ENCODE peak calls at places on chromosome 19, in five cellular contexts. A is fibroblast of pulmonary artery, Q is HCEC 1CT, R is EH, W is fibroblast of mammary gland. V is an unnamed sample.

GRCh38 chr19:50258918-50259372 is 55.5 kb downstream of the MYH14 start:
- DNase-seq in Q (no peak), W (peak; percentile 7), A (no peak), R (no peak), V (no peak)

GRCh38 chr19:34662919-34663318 is 14.0 kb downstream of the SCGB2B2 start:
- DNase-seq in A (peak; percentile 6), Q (peak; percentile 20), W (peak; percentile 25), R (peak; percentile 19), V (peak; percentile 24)

GRCh38 chr19:41861098-41861768 is 1.2 kb downstream of the RPS19 start:
- DNase-seq in Q (no peak), A (no peak), W (no peak), R (no peak), V (no peak)

GRCh38 chr19:49469828-49470614 is 4.0 kb upstream of the FLT3LG start:
- DNase-seq in R (no peak), Q (no peak), W (no peak), A (no peak), V (no peak)

GRCh38 chr19:30049844-30050667 is 108.0 kb downstream of the URI1 start:
- DNase-seq in W (no peak), A (no peak), Q (no peak), R (no peak), V (no peak)

GRCh38 chr19:34577531-34578101 is 96.1 kb downstream of the WTIP start:
- DNase-seq in W (no peak), A (no peak), R (no peak), Q (no peak), V (no peak)

GRCh38 chr19:3179739-3180293 is 1.2 kb downstream of the S1PR4 start:
- DNase-seq in R (no peak), A (no peak), Q (no peak), W (no peak), V (no peak)

GRCh38 chr19:958967-959685 is 25.0 kb upstream of the WDR18 start:
- DNase-seq in A (peak; percentile 36), W (peak; percentile 66), R (peak; percentile 37), Q (no peak), V (no peak)

GRCh38 chr19:55320844-55321419 is 4.2 kb downstream of the TMEM150B start:
- DNase-seq in A (no peak), R (no peak), Q (no peak), W (no peak), V (no peak)

GRCh38 chr19:3970313-3970807 is 539 bp downstream of the DAPK3 start:
- DNase-seq in A (no peak), Q (no peak), W (no peak), R (no peak), V (no peak)

GRCh38 chr19:11141937-11142527 is 13.6 kb downstream of the SPC24 start:
- DNase-seq in R (no peak), Q (no peak), W (no peak), A (no peak), V (no peak)

GRCh38 chr19:43778651-43779050 is 2.1 kb downstream of the KCNN4 start:
- DNase-seq in W (no peak), A (no peak), Q (no peak), R (no peak), V (peak; percentile 42)

GRCh38 chr19:12749938-12750521 is 1.6 kb upstream of the BEST2 start:
- DNase-seq in W (peak; percentile 30), R (peak; percentile 25), A (peak; percentile 23), Q (peak; percentile 39), V (no peak)

GRCh38 chr19:49224856-49225255 is 67.3 kb downstream of the TRPM4 start:
- DNase-seq in Q (peak; percentile 53), R (peak; percentile 75), A (peak; percentile 67), W (peak; percentile 53), V (peak; percentile 69)

GRCh38 chr19:48713041-48713863 is 6.3 kb downstream of the MAMSTR start:
- DNase-seq in A (no peak), W (no peak), Q (peak; percentile 22), R (peak; percentile 27), V (peak; percentile 14)

GRCh38 chr19:871446-872265 is 12.2 kb downstream of the CFD start:
- DNase-seq in Q (peak; percentile 11), R (no peak), W (no peak), A (no peak), V (no peak)

GRCh38 chr19:21158523-21159135 is 16.8 kb downstream of the ZNF431 start:
- DNase-seq in Q (peak; percentile 45), A (peak; percentile 69), R (peak; percentile 62), W (peak; percentile 54), V (no peak)

V was measured in NCI-H748 treated with DMSO at 0.1 percent for 48 hours.